ENCODE peak calls at places on chromosome 18, in seven cellular contexts. One of them, this sample, is unnamed.

GRCh38 chr18:48009116-48009825 is 78.8 kb upstream of the SMAD2 start:
- DNase-seq in cardiac muscle cell: no peak
- DNase-seq in pancreas: no peak
- DNase-seq in A549: no peak
- DNase-seq in substantia nigra: no peak
- DNase-seq in breast epithelium: no peak
- DNase-seq in uterus: no peak
- DNase-seq in this sample: no peak

GRCh38 chr18:13424377-13424776 is 205.8 kb downstream of the LDLRAD4 start:
- DNase-seq in substantia nigra: no peak
- DNase-seq in A549: no peak
- DNase-seq in pancreas: no peak
- DNase-seq in uterus: no peak
- DNase-seq in breast epithelium: no peak
- DNase-seq in cardiac muscle cell: no peak
- DNase-seq in this sample: no peak

GRCh38 chr18:59344990-59345389 is 14.1 kb downstream of the LMAN1 start:
- DNase-seq in breast epithelium: no peak
- DNase-seq in A549: no peak
- DNase-seq in uterus: no peak
- DNase-seq in pancreas: no peak
- DNase-seq in substantia nigra: no peak
- DNase-seq in cardiac muscle cell: no peak
- DNase-seq in this sample: no peak

GRCh38 chr18:73975266-73975665 is 172.4 kb downstream of the FBXO15 start:
- DNase-seq in cardiac muscle cell: no peak
- DNase-seq in breast epithelium: no peak
- DNase-seq in pancreas: no peak
- DNase-seq in A549: no peak
- DNase-seq in substantia nigra: no peak
- DNase-seq in uterus: no peak
- DNase-seq in this sample: no peak

GRCh38 chr18:32553640-32554039 is 83.0 kb upstream of the GAREM1 start:
- DNase-seq in A549: no peak
- DNase-seq in pancreas: no peak
- DNase-seq in breast epithelium: no peak
- DNase-seq in substantia nigra: no peak
- DNase-seq in cardiac muscle cell: no peak
- DNase-seq in uterus: no peak
- DNase-seq in this sample: no peak

GRCh38 chr18:8277270-8277669 is 332.0 kb upstream of the RAB12 start:
- DNase-seq in breast epithelium: no peak
- DNase-seq in substantia nigra: no peak
- DNase-seq in cardiac muscle cell: no peak
- DNase-seq in uterus: no peak
- DNase-seq in pancreas: no peak
- DNase-seq in A549: no peak
- DNase-seq in this sample: no peak

GRCh38 chr18:25832008-25832604 is 258.3 kb downstream of the SS18 start:
- DNase-seq in A549: peak; percentile 31
- DNase-seq in uterus: peak; percentile 28
- DNase-seq in cardiac muscle cell: peak; percentile 78
- DNase-seq in pancreas: no peak
- DNase-seq in substantia nigra: no peak
- DNase-seq in breast epithelium: no peak
- DNase-seq in this sample: no peak

GRCh38 chr18:28003451-28003850 is 173.5 kb downstream of the CDH2 start:
- DNase-seq in cardiac muscle cell: no peak
- DNase-seq in pancreas: no peak
- DNase-seq in substantia nigra: no peak
- DNase-seq in uterus: no peak
- DNase-seq in breast epithelium: no peak
- DNase-seq in A549: no peak
- DNase-seq in this sample: no peak

GRCh38 chr18:26227051-26227672 is 917 bp downstream of the TAF4B start:
- DNase-seq in uterus: peak; percentile 16
- DNase-seq in A549: peak; percentile 16
- DNase-seq in substantia nigra: no peak
- DNase-seq in pancreas: no peak
- DNase-seq in breast epithelium: no peak
- DNase-seq in cardiac muscle cell: no peak
- DNase-seq in this sample: no peak

GRCh38 chr18:77101410-77102245 is 31.0 kb downstream of the MBP start:
- DNase-seq in substantia nigra: no peak
- DNase-seq in uterus: peak; percentile 86
- DNase-seq in pancreas: no peak
- DNase-seq in cardiac muscle cell: no peak
- DNase-seq in breast epithelium: peak; percentile 73
- DNase-seq in A549: peak; percentile 90
- DNase-seq in this sample: no peak

GRCh38 chr18:7754258-7754657 is 187.1 kb downstream of the PTPRM start:
- DNase-seq in uterus: no peak
- DNase-seq in A549: no peak
- DNase-seq in breast epithelium: no peak
- DNase-seq in substantia nigra: no peak
- DNase-seq in pancreas: no peak
- DNase-seq in cardiac muscle cell: no peak
- DNase-seq in this sample: no peak

GRCh38 chr18:55286257-55286825 is 301.7 kb downstream of the TCF4 start:
- DNase-seq in breast epithelium: no peak
- DNase-seq in cardiac muscle cell: no peak
- DNase-seq in pancreas: no peak
- DNase-seq in A549: no peak
- DNase-seq in uterus: no peak
- DNase-seq in substantia nigra: no peak
- DNase-seq in this sample: no peak

GRCh38 chr18:55284614-55285013 is 303.4 kb downstream of the TCF4 start:
- DNase-seq in pancreas: no peak
- DNase-seq in cardiac muscle cell: no peak
- DNase-seq in breast epithelium: no peak
- DNase-seq in substantia nigra: no peak
- DNase-seq in uterus: no peak
- DNase-seq in A549: no peak
- DNase-seq in this sample: no peak

GRCh38 chr18:55275042-55275897 is 312.7 kb downstream of the TCF4 start:
- DNase-seq in pancreas: no peak
- DNase-seq in breast epithelium: no peak
- DNase-seq in substantia nigra: no peak
- DNase-seq in uterus: no peak
- DNase-seq in A549: peak; percentile 23
- DNase-seq in cardiac muscle cell: no peak
- DNase-seq in this sample: no peak

GRCh38 chr18:55283309-55283708 is 304.7 kb downstream of the TCF4 start:
- DNase-seq in uterus: no peak
- DNase-seq in A549: no peak
- DNase-seq in pancreas: no peak
- DNase-seq in cardiac muscle cell: no peak
- DNase-seq in breast epithelium: no peak
- DNase-seq in substantia nigra: no peak
- DNase-seq in this sample: no peak

DNA sequence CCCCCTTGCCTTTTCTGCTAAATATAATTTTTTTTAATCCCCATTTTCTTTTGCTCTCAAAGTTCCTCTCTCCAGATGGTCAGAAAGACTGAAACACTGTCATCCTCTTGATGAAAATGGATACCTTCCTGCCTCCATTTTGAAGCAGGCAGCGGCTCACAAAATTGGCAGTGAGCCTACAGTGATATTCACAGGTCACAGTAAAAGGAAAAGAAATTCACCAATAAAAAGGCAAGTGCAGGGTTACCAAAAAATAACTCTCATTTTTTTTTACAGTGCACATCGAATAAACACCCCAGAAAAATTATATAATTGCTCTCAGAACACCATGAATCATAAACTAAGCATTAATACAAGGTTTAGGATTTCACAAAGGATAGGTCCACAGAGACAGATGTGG is 307.5 kb downstream of the TCF4 start:
- DNase-seq in A549: no peak
- DNase-seq in breast epithelium: no peak
- DNase-seq in substantia nigra: no peak
- DNase-seq in cardiac muscle cell: no peak
- DNase-seq in pancreas: no peak
- DNase-seq in uterus: no peak
- DNase-seq in this sample: no peak
- H3K27ac ChIP-seq in A549: no peak overlapping the region
- H3K27ac ChIP-seq in breast epithelium: no peak overlapping the region
- H3K27ac ChIP-seq in substantia nigra: no peak overlapping the region
- H3K27ac ChIP-seq in cardiac muscle cell: no peak overlapping the region
- H3K27ac ChIP-seq in pancreas: no peak overlapping the region
- H3K27ac ChIP-seq in uterus: no peak overlapping the region
- H3K27ac ChIP-seq in this sample: no peak overlapping the region

GRCh38 chr18:63126134-63127067 is 193.2 kb downstream of the BCL2 start:
- DNase-seq in breast epithelium: no peak
- DNase-seq in uterus: no peak
- DNase-seq in substantia nigra: no peak
- DNase-seq in A549: no peak
- DNase-seq in cardiac muscle cell: no peak
- DNase-seq in pancreas: no peak
- DNase-seq in this sample: no peak

GRCh38 chr18:63131944-63132818 is 187.4 kb downstream of the BCL2 start:
- DNase-seq in pancreas: no peak
- DNase-seq in cardiac muscle cell: no peak
- DNase-seq in uterus: no peak
- DNase-seq in substantia nigra: no peak
- DNase-seq in A549: no peak
- DNase-seq in breast epithelium: no peak
- DNase-seq in this sample: peak; percentile 39

GRCh38 chr18:63130176-63130575 is 189.4 kb downstream of the BCL2 start:
- DNase-seq in uterus: no peak
- DNase-seq in substantia nigra: no peak
- DNase-seq in pancreas: no peak
- DNase-seq in cardiac muscle cell: no peak
- DNase-seq in breast epithelium: no peak
- DNase-seq in A549: no peak
- DNase-seq in this sample: no peak

GRCh38 chr18:63131106-63131943 is 188.2 kb downstream of the BCL2 start:
- DNase-seq in uterus: peak; percentile 51
- DNase-seq in breast epithelium: no peak
- DNase-seq in cardiac muscle cell: peak; percentile 58
- DNase-seq in substantia nigra: no peak
- DNase-seq in pancreas: no peak
- DNase-seq in A549: peak; percentile 22
- DNase-seq in this sample: peak; percentile 68

DNA sequence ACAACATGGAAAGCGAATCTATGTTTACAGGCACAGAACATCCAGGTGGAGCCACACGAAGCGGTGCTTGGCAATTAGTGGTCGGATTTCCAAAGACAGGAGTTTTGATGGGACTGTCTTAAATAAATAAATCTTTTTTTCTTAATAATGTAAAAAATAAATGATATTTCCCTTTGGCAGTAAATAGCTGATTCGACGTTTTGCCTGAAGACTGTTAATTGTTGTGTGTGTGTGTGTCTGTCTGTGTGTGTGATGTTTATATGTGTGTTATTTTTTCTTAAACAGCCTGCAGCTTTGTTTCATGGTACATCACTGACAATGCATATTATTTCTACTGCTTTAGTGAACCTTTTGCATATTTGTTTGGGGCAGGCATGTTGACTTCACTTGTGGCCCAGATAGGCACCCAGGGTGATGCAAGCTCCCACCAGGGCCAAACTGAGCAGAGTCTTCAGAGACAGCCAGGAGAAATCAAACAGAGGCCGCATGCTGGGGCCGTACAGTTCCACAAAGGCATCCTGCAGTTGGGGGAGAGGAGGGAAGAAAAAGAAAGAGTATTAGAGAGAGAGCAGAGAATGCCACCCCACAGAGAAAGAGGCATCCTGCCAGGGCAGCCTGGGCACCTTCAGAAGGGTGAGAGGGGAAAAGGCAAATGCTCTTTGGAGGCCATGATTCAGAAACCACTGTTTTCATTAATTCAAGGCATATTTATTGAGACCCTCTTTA is 191.2 kb downstream of the BCL2 start:
- DNase-seq in breast epithelium: no peak
- DNase-seq in A549: no peak
- DNase-seq in uterus: no peak
- DNase-seq in pancreas: no peak
- DNase-seq in substantia nigra: no peak
- DNase-seq in cardiac muscle cell: no peak
- DNase-seq in this sample: no peak
- H3K27ac ChIP-seq in breast epithelium: no peak overlapping the region
- H3K27ac ChIP-seq in A549: no peak overlapping the region
- H3K27ac ChIP-seq in uterus: no peak overlapping the region
- H3K27ac ChIP-seq in pancreas: no peak overlapping the region
- H3K27ac ChIP-seq in substantia nigra: no peak overlapping the region
- H3K27ac ChIP-seq in cardiac muscle cell: no peak overlapping the region
- H3K27ac ChIP-seq in this sample: no peak overlapping the region

GRCh38 chr18:45165871-45166270 is 449.4 kb upstream of the SLC14A2 start:
- DNase-seq in cardiac muscle cell: no peak
- DNase-seq in uterus: no peak
- DNase-seq in breast epithelium: no peak
- DNase-seq in A549: no peak
- DNase-seq in substantia nigra: no peak
- DNase-seq in pancreas: no peak
- DNase-seq in this sample: no peak
- H3K27ac ChIP-seq in cardiac muscle cell: no peak overlapping the region
- H3K27ac ChIP-seq in uterus: no peak overlapping the region
- H3K27ac ChIP-seq in breast epithelium: no peak overlapping the region
- H3K27ac ChIP-seq in A549: no peak overlapping the region
- H3K27ac ChIP-seq in substantia nigra: no peak overlapping the region
- H3K27ac ChIP-seq in pancreas: no peak overlapping the region
- H3K27ac ChIP-seq in this sample: no peak overlapping the region

GRCh38 chr18:58315739-58316215 is 271.8 kb downstream of the NEDD4L start:
- DNase-seq in breast epithelium: peak; percentile 71
- DNase-seq in pancreas: no peak
- DNase-seq in cardiac muscle cell: no peak
- DNase-seq in uterus: no peak
- DNase-seq in substantia nigra: no peak
- DNase-seq in A549: no peak
- DNase-seq in this sample: no peak

GRCh38 chr18:58313491-58314032 is 269.5 kb downstream of the NEDD4L start:
- DNase-seq in A549: no peak
- DNase-seq in breast epithelium: no peak
- DNase-seq in uterus: no peak
- DNase-seq in cardiac muscle cell: no peak
- DNase-seq in substantia nigra: no peak
- DNase-seq in pancreas: peak; percentile 92
- DNase-seq in this sample: peak; percentile 70

GRCh38 chr18:58316400-58316942 is 272.4 kb downstream of the NEDD4L start:
- DNase-seq in pancreas: no peak
- DNase-seq in breast epithelium: no peak
- DNase-seq in uterus: no peak
- DNase-seq in A549: no peak
- DNase-seq in cardiac muscle cell: no peak
- DNase-seq in substantia nigra: no peak
- DNase-seq in this sample: no peak

GRCh38 chr18:58314284-58314683 is 270.3 kb downstream of the NEDD4L start:
- DNase-seq in breast epithelium: peak; percentile 71
- DNase-seq in pancreas: no peak
- DNase-seq in cardiac muscle cell: no peak
- DNase-seq in substantia nigra: no peak
- DNase-seq in uterus: peak; percentile 51
- DNase-seq in A549: peak; percentile 27
- DNase-seq in this sample: peak; percentile 68

DNA sequence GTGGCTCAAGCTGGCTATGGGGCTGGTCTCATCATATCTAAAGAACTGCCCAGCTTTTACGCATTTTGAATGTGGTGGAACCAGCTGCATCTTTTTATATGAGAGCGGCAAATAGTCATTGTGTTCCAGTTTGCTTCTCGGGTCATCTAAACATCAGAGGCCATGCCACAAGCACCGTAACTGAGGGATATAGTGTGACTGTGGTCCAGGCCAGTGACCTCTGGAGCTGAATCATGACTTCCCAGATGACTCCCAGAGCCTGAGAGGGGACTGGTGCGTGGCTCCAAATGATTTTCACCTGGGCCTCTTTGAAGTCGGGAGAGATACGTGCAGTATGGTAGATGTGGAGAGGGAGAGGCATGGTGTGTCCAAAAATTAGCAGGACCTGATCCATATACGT is 271.0 kb downstream of the NEDD4L start:
- DNase-seq in uterus: no peak
- DNase-seq in A549: no peak
- DNase-seq in substantia nigra: no peak
- DNase-seq in breast epithelium: no peak
- DNase-seq in cardiac muscle cell: no peak
- DNase-seq in pancreas: no peak
- DNase-seq in this sample: no peak
- H3K27ac ChIP-seq in uterus: peak overlapping the region; percentile 10
- H3K27ac ChIP-seq in A549: no peak overlapping the region
- H3K27ac ChIP-seq in substantia nigra: no peak overlapping the region
- H3K27ac ChIP-seq in breast epithelium: peak overlapping the region; percentile 77
- H3K27ac ChIP-seq in cardiac muscle cell: no peak overlapping the region
- H3K27ac ChIP-seq in pancreas: no peak overlapping the region
- H3K27ac ChIP-seq in this sample: peak overlapping the region; percentile 59